ENCODE peak calls at places on chromosomes 1 and 21, in ten cellular contexts. R is GM12865, I is GM06990, Z is amygdala, D is AG09319, P is NCI-H446 treated with DMSO at 0.1 percent for 48 hours, X is anterior cingulate cortex, T is left colon, E is AG10803, J is T-helper 1 cell. G is an unnamed sample.

GRCh38 chr1:156801409-156802121 is 15.1 kb downstream of the SH2D2A start:
- DNase-seq in R (no peak), I (no peak), Z (no peak), D (peak; percentile 98), P (no peak), X (no peak), T (no peak), E (peak; percentile 97), J (no peak), G (no peak)

GRCh38 chr1:106678661-106679060 is 377.8 kb upstream of the PRMT6 start:
- DNase-seq in R (no peak), I (no peak), Z (no peak), D (no peak), P (no peak), X (no peak), T (no peak), E (peak; percentile 8), J (no peak), G (no peak)

GRCh38 chr1:10897981-10898728 is 101.7 kb upstream of the CASZ1 start:
- DNase-seq in R (no peak), I (no peak), Z (no peak), D (no peak), P (no peak), X (no peak), T (no peak), E (peak; percentile 27), J (no peak), G (peak; percentile 93)

GRCh38 chr1:1847061-1847460 is 43.8 kb downstream of the GNB1 start:
- DNase-seq in R (no peak), I (no peak), Z (no peak), D (no peak), P (no peak), X (no peak), T (no peak), E (no peak), J (no peak), G (no peak)

GRCh38 chr1:23244362-23244761 is 27.1 kb upstream of the HTR1D start:
- DNase-seq in R (no peak), I (no peak), Z (no peak), D (no peak), P (no peak), X (no peak), T (no peak), E (no peak), J (no peak), G (peak; percentile 23)

GRCh38 chr1:207818971-207819451 is 67.2 kb downstream of the CD46 start:
- DNase-seq in R (no peak), I (no peak), Z (no peak), D (no peak), P (no peak), X (no peak), T (no peak), E (peak; percentile 51), J (no peak), G (peak; percentile 99)

GRCh38 chr1:6475381-6476133 is 9.6 kb upstream of the TNFRSF25 start:
- DNase-seq in R (peak; percentile 55), I (peak; percentile 51), Z (no peak), D (no peak), P (no peak), X (no peak), T (peak; percentile 80), E (no peak), J (peak; percentile 73), G (peak; percentile 99)

GRCh38 chr1:26031196-26031902 is 9.8 kb downstream of the EXTL1 start:
- DNase-seq in R (no peak), I (no peak), Z (no peak), D (no peak), P (no peak), X (no peak), T (no peak), E (peak; percentile 86), J (no peak), G (peak; percentile 95)

GRCh38 chr1:59757185-59757747 is 57.5 kb upstream of the HOOK1 start:
- DNase-seq in R (no peak), I (no peak), Z (no peak), D (no peak), P (no peak), X (no peak), T (no peak), E (no peak), J (no peak), G (no peak)

GRCh38 chr1:113835686-113836290 is 23.5 kb upstream of the RSBN1 start:
- DNase-seq in R (peak; percentile 62), I (no peak), Z (no peak), D (no peak), P (peak; percentile 36), X (no peak), T (no peak), E (peak; percentile 51), J (no peak), G (peak; percentile 52)

GRCh38 chr21:30924171-30924680 is 42.8 kb upstream of the KRTAP11-1 start:
- DNase-seq in R (no peak), I (no peak), Z (no peak), D (no peak), P (no peak), X (no peak), T (no peak), E (no peak), J (no peak), G (peak; percentile 39)

GRCh38 chr1:113073457-113073950 is 506 bp downstream of the LRIG2 start:
- DNase-seq in R (peak; percentile 51), I (no peak), Z (peak; percentile 31), D (peak; percentile 34), P (no peak), X (peak; percentile 59), T (peak; percentile 71), E (peak; percentile 60), J (no peak), G (peak; percentile 79)

GRCh38 chr1:183872406-183872805 is 67.5 kb downstream of the RGL1 start:
- DNase-seq in R (no peak), I (no peak), Z (no peak), D (peak; percentile 51), P (no peak), X (no peak), T (no peak), E (peak; percentile 26), J (no peak), G (no peak)

GRCh38 chr1:34983700-34984355 is 1.3 kb downstream of the TMEM35B start:
- DNase-seq in R (no peak), I (no peak), Z (no peak), D (no peak), P (no peak), X (no peak), T (no peak), E (peak; percentile 21), J (no peak), G (peak; percentile 71)

GRCh38 chr1:108815566-108815965 is 41.3 kb downstream of the AKNAD1 start:
- DNase-seq in R (no peak), I (no peak), Z (no peak), D (no peak), P (no peak), X (no peak), T (no peak), E (peak; percentile 25), J (no peak), G (no peak)

GRCh38 chr1:245365621-245366020 is 210.8 kb downstream of the KIF26B start:
- DNase-seq in R (no peak), I (no peak), Z (no peak), D (no peak), P (no peak), X (no peak), T (no peak), E (no peak), J (no peak), G (no peak)

GRCh38 chr1:186304982-186305949 is 69.8 kb downstream of the TPR start:
- DNase-seq in R (peak; percentile 49), I (peak; percentile 17), Z (no peak), D (no peak), P (peak; percentile 17), X (peak; percentile 3), T (no peak), E (peak; percentile 34), J (no peak), G (peak; percentile 85)

GRCh38 chr1:203867816-203868215 is 6.4 kb downstream of the SNRPE start:
- DNase-seq in R (no peak), I (no peak), Z (no peak), D (no peak), P (no peak), X (no peak), T (no peak), E (no peak), J (no peak), G (no peak)

GRCh38 chr1:183806650-183807049 is 1.7 kb downstream of the RGL1 start:
- DNase-seq in R (peak; percentile 40), I (no peak), Z (no peak), D (no peak), P (no peak), X (no peak), T (no peak), E (no peak), J (no peak), G (no peak)

GRCh38 chr1:67880056-67880601 is 46.9 kb upstream of the GNG12 start:
- DNase-seq in R (no peak), I (no peak), Z (no peak), D (peak; percentile 28), P (peak; percentile 84), X (no peak), T (no peak), E (peak; percentile 68), J (no peak), G (peak; percentile 62)

GRCh38 chr1:17688217-17688810 is 66.8 kb upstream of the ACTL8 start:
- DNase-seq in R (no peak), I (no peak), Z (no peak), D (no peak), P (peak; percentile 58), X (no peak), T (no peak), E (no peak), J (no peak), G (no peak)

GRCh38 chr1:100396651-100397050 is 44.3 kb downstream of the CDC14A start:
- DNase-seq in R (peak; percentile 8), I (no peak), Z (no peak), D (no peak), P (no peak), X (no peak), T (no peak), E (no peak), J (no peak), G (no peak)

G was measured in osteoblast.